ENCODE peak calls at places on chromosomes 7 and 10, in five cellular contexts. Y is PC-3, K is GM23248, S is endodermal cell, U is psoas muscle. W is an unnamed sample.
A peak's percentile ranks its signal among the peaks of the same experiment; 100 is the strongest.

GRCh38 chr7:91519241-91520200 is 255.3 kb downstream of the FZD1 start:
- DNase-seq in Y (no peak), K (no peak), S (no peak), U (no peak), W (no peak)

GRCh38 chr7:2024227-2024918 is 208.4 kb downstream of the MAD1L1 start:
- DNase-seq in Y (no peak), K (no peak), S (no peak), U (peak; percentile 14), W (no peak)

GRCh38 chr10:101287922-101288638 is 58.8 kb upstream of the LBX1 start:
- DNase-seq in Y (peak; percentile 16), K (no peak), S (peak; percentile 92), U (no peak), W (peak; percentile 58)

GRCh38 chr7:100801833-100802568 is 25.3 kb downstream of the EPHB4 start:
- DNase-seq in Y (peak; percentile 96), K (peak; percentile 83), S (no peak), U (no peak), W (no peak)

GRCh38 chr7:95104739-95105138 is 197.3 kb downstream of the PPP1R9A start:
- DNase-seq in Y (peak; percentile 76), K (no peak), S (no peak), U (no peak), W (no peak)

GRCh38 chr10:132606031-132606491 is 68.5 kb downstream of the INPP5A start:
- DNase-seq in Y (no peak), K (no peak), S (no peak), U (no peak), W (no peak)

GRCh38 chr10:79158402-79159097 is 89.8 kb downstream of the ZMIZ1 start:
- DNase-seq in Y (peak; percentile 54), K (peak; percentile 37), S (peak; percentile 78), U (no peak), W (no peak)

GRCh38 chr10:48448796-48449195 is 142.3 kb downstream of the MAPK8 start:
- DNase-seq in Y (peak; percentile 63), K (peak; percentile 91), S (no peak), U (no peak), W (no peak)

GRCh38 chr10:65377687-65378086 is 1548.1 kb upstream of the LRRTM3 start:
- DNase-seq in Y (peak; percentile 39), K (no peak), S (no peak), U (no peak), W (no peak)

GRCh38 chr10:98488669-98489430 is 42.1 kb upstream of the HPS1 start:
- DNase-seq in Y (peak; percentile 57), K (no peak), S (no peak), U (peak; percentile 38), W (no peak)

GRCh38 chr10:4067552-4068254 is 282.7 kb upstream of the KLF6 start:
- DNase-seq in Y (peak; percentile 56), K (peak; percentile 43), S (no peak), U (no peak), W (no peak)

GRCh38 chr10:61217851-61218565 is 235.2 kb downstream of the TMEM26 start:
- DNase-seq in Y (no peak), K (no peak), S (no peak), U (no peak), W (no peak)

GRCh38 chr7:51242007-51242691 is 74.5 kb downstream of the COBL start:
- DNase-seq in Y (peak; percentile 2), K (no peak), S (peak; percentile 31), U (no peak), W (no peak)

GRCh38 chr7:27895553-27895952 is 155.6 kb downstream of the TAX1BP1 start:
- DNase-seq in Y (no peak), K (no peak), S (no peak), U (no peak), W (no peak)

GRCh38 chr10:34637419-34637911 is 177.6 kb downstream of the PARD3 start:
- DNase-seq in Y (peak; percentile 91), K (peak; percentile 46), S (peak; percentile 94), U (peak; percentile 64), W (peak; percentile 56)

GRCh38 chr10:22792161-22792560 is 77.8 kb upstream of the PIP4K2A start:
- DNase-seq in Y (no peak), K (no peak), S (no peak), U (no peak), W (no peak)

GRCh38 chr7:18655506-18655905 is 160.0 kb downstream of the HDAC9 start:
- DNase-seq in Y (no peak), K (no peak), S (no peak), U (no peak), W (no peak)

GRCh38 chr7:122984021-122984420 is 11.5 kb downstream of the TAS2R16 start:
- DNase-seq in Y (no peak), K (no peak), S (no peak), U (no peak), W (no peak)

GRCh38 chr10:42954776-42955492 is 121.9 kb upstream of the RET start:
- DNase-seq in Y (no peak), K (no peak), S (no peak), U (no peak), W (no peak)

GRCh38 chr10:88804083-88804812 is 1.7 kb downstream of the LIPM start:
- DNase-seq in Y (no peak), K (no peak), S (peak; percentile 65), U (no peak), W (no peak)

GRCh38 chr10:14532473-14533251 is 201.9 kb upstream of the FRMD4A start:
- DNase-seq in Y (peak; percentile 73), K (no peak), S (no peak), U (no peak), W (no peak)

GRCh38 chr10:86153751-86154150 is 212.8 kb downstream of the GRID1 start:
- DNase-seq in Y (no peak), K (no peak), S (no peak), U (no peak), W (no peak)

GRCh38 chr10:80144302-80145131 is 12.0 kb downstream of the PLAC9 start:
- DNase-seq in Y (peak; percentile 97), K (peak; percentile 35), S (peak; percentile 67), U (peak; percentile 45), W (no peak)

GRCh38 chr7:107029061-107029763 is 15.3 kb upstream of the PRKAR2B start:
- DNase-seq in Y (peak; percentile 32), K (peak; percentile 26), S (no peak), U (no peak), W (no peak)

GRCh38 chr10:13924020-13924725 is 337.4 kb downstream of the PRPF18 start:
- DNase-seq in Y (peak; percentile 68), K (peak; percentile 96), S (no peak), U (no peak), W (no peak)

GRCh38 chr7:105112440-105113418 is 98.7 kb downstream of the KMT2E start:
- DNase-seq in Y (no peak), K (no peak), S (no peak), U (no peak), W (peak; percentile 10)

GRCh38 chr10:122290833-122291532 is 19.9 kb downstream of the BTBD16 start:
- DNase-seq in Y (no peak), K (no peak), S (no peak), U (no peak), W (no peak)

GRCh38 chr10:54550016-54550415 is 251.0 kb downstream of the PCDH15 start:
- DNase-seq in Y (no peak), K (no peak), S (no peak), U (no peak), W (no peak)

GRCh38 chr7:153443031-153443430 is 609.2 kb upstream of the DPP6 start:
- DNase-seq in Y (no peak), K (no peak), S (no peak), U (no peak), W (no peak)
- H3K27ac ChIP-seq in Y (no peak overlapping the region), K (no peak overlapping the region), S (no peak overlapping the region), U (no peak overlapping the region), W (no peak overlapping the region)

GRCh38 chr7:7920481-7920880 is 48.1 kb upstream of the GLCCI1 start:
- DNase-seq in Y (no peak), K (no peak), S (no peak), U (no peak), W (no peak)
- H3K27ac ChIP-seq in Y (no peak overlapping the region), K (no peak overlapping the region), S (no peak overlapping the region), U (no peak overlapping the region), W (no peak overlapping the region)

GRCh38 chr7:5695037-5695708 is 86.3 kb downstream of the RNF216 start:
- DNase-seq in Y (no peak), K (peak; percentile 90), S (no peak), U (no peak), W (peak; percentile 51)
- H3K27ac ChIP-seq in Y (no peak overlapping the region), K (peak overlapping the region; percentile 99), S (no peak overlapping the region), U (peak overlapping the region; percentile 77), W (peak overlapping the region; percentile 46)

DNA sequence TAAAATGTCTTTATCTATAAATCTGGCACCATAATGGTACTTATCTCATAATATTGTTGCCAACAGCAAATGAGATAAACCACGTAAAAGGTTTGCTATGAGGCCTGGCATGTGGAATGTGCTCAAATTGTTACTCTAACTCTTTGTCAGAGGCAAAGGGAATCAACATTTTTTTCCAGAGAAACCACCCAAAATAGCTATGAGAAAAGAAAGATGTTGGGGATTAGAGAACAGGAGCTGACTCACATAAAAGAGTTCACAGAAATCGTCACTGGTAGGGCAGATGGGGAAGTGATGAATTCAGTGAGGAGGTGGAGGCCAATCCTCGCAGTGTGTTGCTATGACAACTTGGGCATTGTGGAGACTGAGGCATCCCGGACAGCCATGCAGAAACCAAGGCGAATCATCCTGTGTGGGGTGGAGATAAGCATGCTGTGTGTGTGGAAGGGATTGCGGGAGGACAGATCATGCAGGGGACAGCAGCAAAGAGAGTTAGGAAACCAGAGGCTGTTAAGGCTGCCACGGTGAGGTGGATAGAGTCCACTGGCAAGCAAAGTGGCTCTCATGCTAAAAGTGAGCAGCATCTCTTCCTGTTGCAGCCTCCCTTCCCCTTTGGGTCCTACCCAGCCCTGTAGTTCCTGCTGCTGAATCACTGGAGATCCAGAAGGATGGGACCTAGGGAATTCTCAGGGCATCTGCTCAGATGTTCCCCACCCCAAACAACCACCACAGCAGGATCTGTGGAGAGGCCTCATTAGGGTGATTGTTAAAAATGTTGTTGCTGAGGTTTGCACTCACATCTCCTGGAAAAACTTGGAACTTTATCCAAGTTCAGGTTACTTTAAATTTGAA is 103.9 kb downstream of the CUBN start:
- DNase-seq in Y (peak; percentile 55), K (peak; percentile 100), S (peak; percentile 42), U (peak; percentile 54), W (no peak)
- H3K27ac ChIP-seq in Y (peak overlapping the region; percentile 92), K (peak overlapping the region; percentile 99), S (peak overlapping the region; percentile 85), U (no peak overlapping the region), W (no peak overlapping the region)

GRCh38 chr7:130995252-130996081 is 261.5 kb upstream of the KLF14 start:
- DNase-seq in Y (no peak), K (peak; percentile 64), S (no peak), U (no peak), W (no peak)
- H3K27ac ChIP-seq in Y (no peak overlapping the region), K (peak overlapping the region; percentile 82), S (no peak overlapping the region), U (peak overlapping the region; percentile 53), W (no peak overlapping the region)

DNA sequence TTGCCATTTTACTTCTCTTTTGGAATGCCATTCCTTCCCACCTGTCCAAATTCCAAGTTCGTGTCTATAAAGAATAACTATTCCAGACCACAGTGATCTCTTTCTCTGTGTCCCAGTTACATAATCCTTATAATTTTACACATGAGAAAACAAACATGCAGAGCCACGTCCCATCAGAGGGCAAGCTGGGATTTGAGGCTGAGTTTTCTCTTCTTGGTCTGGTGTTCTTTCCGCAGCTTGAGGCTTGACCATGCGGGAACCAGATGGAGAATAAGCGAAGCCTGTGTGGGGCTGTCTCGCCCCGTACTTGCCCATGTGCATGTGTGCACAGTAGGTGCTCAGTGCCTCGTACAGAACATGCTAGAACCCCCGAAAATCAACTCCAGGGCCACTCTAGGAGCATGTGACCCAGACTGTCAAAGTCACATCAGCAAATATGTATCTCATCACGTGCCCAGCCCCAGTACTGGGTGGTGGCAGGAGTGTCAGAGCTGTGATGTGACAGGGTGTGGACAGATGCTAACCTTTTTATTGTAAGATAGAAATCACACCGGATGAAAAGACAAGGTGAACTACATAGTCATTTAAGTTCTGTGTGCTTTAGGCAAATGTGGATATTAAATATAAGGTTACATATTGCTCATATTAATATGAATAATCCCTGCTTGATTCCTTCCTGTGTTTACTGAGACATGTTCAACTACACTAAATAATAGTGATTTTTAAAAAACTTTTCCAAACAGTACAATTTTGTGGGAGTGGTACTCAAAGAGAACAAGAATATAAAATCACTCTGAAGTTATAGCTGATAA is 3.2 kb downstream of the INSIG1 start:
- DNase-seq in Y (no peak), K (no peak), S (no peak), U (no peak), W (no peak)
- H3K27ac ChIP-seq in Y (no peak overlapping the region), K (no peak overlapping the region), S (no peak overlapping the region), U (no peak overlapping the region), W (peak overlapping the region; percentile 77)

W was measured in substantia nigra.